ENCODE peak calls at places on chromosomes 5 and 9, in four cellular contexts. One of them, this sample, is unnamed.

GRCh38 chr9:126295516-126295915 is 31.1 kb upstream of the MVB12B start:
- DNase-seq in HepG2: no peak
- DNase-seq in K562: no peak
- DNase-seq in GM12878: no peak
- DNase-seq in this sample: no peak

GRCh38 chr5:1671351-1671750 is 128.3 kb downstream of the MRPL36 start:
- DNase-seq in HepG2: no peak
- DNase-seq in K562: no peak
- DNase-seq in GM12878: no peak
- DNase-seq in this sample: no peak

GRCh38 chr5:54087436-54087835 is 222.9 kb downstream of the ARL15 start:
- DNase-seq in GM12878: no peak
- DNase-seq in HepG2: no peak
- DNase-seq in K562: no peak
- DNase-seq in this sample: no peak

GRCh38 chr5:121691478-121691877 is 160.2 kb upstream of the FTMT start:
- DNase-seq in HepG2: peak
- DNase-seq in K562: peak
- DNase-seq in GM12878: no peak
- DNase-seq in this sample: peak

GRCh38 chr9:98977246-98977681 is 33.6 kb downstream of the COL15A1 start:
- DNase-seq in GM12878: no peak
- DNase-seq in HepG2: no peak
- DNase-seq in K562: no peak
- DNase-seq in this sample: no peak

GRCh38 chr9:109452761-109453160 is 45.3 kb downstream of the PTPN3 start:
- DNase-seq in GM12878: no peak
- DNase-seq in K562: no peak
- DNase-seq in HepG2: no peak
- DNase-seq in this sample: no peak

GRCh38 chr9:70427161-70427945 is 12.9 kb upstream of the KLF9 start:
- DNase-seq in GM12878: no peak
- DNase-seq in K562: no peak
- DNase-seq in HepG2: no peak
- DNase-seq in this sample: no peak

GRCh38 chr5:142385194-142385593 is 60.4 kb upstream of the SPRY4 start:
- DNase-seq in HepG2: no peak
- DNase-seq in GM12878: no peak
- DNase-seq in K562: no peak
- DNase-seq in this sample: no peak

GRCh38 chr5:71454913-71455312 is 538 bp upstream of the BDP1 start:
- DNase-seq in GM12878: no peak
- DNase-seq in K562: peak
- DNase-seq in HepG2: no peak
- DNase-seq in this sample: no peak

GRCh38 chr9:129602598-129603415 is 18.1 kb downstream of the C9orf50 start:
- DNase-seq in GM12878: no peak
- DNase-seq in HepG2: no peak
- DNase-seq in K562: no peak
- DNase-seq in this sample: peak

GRCh38 chr5:169647566-169647965 is 10.5 kb downstream of the DOCK2 start:
- DNase-seq in K562: no peak
- DNase-seq in HepG2: no peak
- DNase-seq in GM12878: no peak
- DNase-seq in this sample: peak

GRCh38 chr5:1214163-1214935 is 10.8 kb upstream of the SLC6A18 start:
- DNase-seq in GM12878: no peak
- DNase-seq in K562: no peak
- DNase-seq in HepG2: no peak
- DNase-seq in this sample: no peak

GRCh38 chr5:139925650-139926640 is 117.2 kb downstream of the NRG2 start:
- DNase-seq in K562: no peak
- DNase-seq in GM12878: no peak
- DNase-seq in HepG2: no peak
- DNase-seq in this sample: no peak

GRCh38 chr5:158382473-158382872 is 523.5 kb upstream of the CLINT1 start:
- DNase-seq in K562: peak
- DNase-seq in GM12878: no peak
- DNase-seq in HepG2: no peak
- DNase-seq in this sample: peak

GRCh38 chr9:108297025-108297424 is 558.8 kb downstream of the ACTL7B start:
- DNase-seq in HepG2: no peak
- DNase-seq in GM12878: no peak
- DNase-seq in K562: no peak
- DNase-seq in this sample: peak

GRCh38 chr5:148998174-148998797 is 64.6 kb downstream of the SH3TC2 start:
- DNase-seq in HepG2: peak
- DNase-seq in K562: peak
- DNase-seq in GM12878: no peak
- DNase-seq in this sample: peak

GRCh38 chr5:163914911-163915310 is 409.5 kb downstream of the MAT2B start:
- DNase-seq in K562: peak
- DNase-seq in GM12878: peak
- DNase-seq in HepG2: no peak
- DNase-seq in this sample: peak

GRCh38 chr9:117340422-117340821 is 74.4 kb downstream of the ASTN2 start:
- DNase-seq in HepG2: no peak
- DNase-seq in K562: no peak
- DNase-seq in GM12878: no peak
- DNase-seq in this sample: no peak

GRCh38 chr5:157926171-157926671 is 67.3 kb upstream of the CLINT1 start:
- DNase-seq in HepG2: peak
- DNase-seq in K562: no peak
- DNase-seq in GM12878: no peak
- DNase-seq in this sample: no peak

GRCh38 chr5:157558089-157558595 is 17.4 kb downstream of the ADAM19 start:
- DNase-seq in K562: no peak
- DNase-seq in HepG2: peak
- DNase-seq in GM12878: no peak
- DNase-seq in this sample: no peak

GRCh38 chr9:73370053-73370452 is 218.4 kb downstream of the ANXA1 start:
- DNase-seq in K562: peak
- DNase-seq in HepG2: no peak
- DNase-seq in GM12878: no peak
- DNase-seq in this sample: peak

GRCh38 chr5:52725065-52725746 is 62.5 kb upstream of the ITGA1 start:
- DNase-seq in K562: no peak
- DNase-seq in HepG2: peak
- DNase-seq in GM12878: no peak
- DNase-seq in this sample: peak

GRCh38 chr5:79974896-79975295 is 16.2 kb downstream of the MTX3 start:
- DNase-seq in GM12878: no peak
- DNase-seq in K562: no peak
- DNase-seq in HepG2: no peak
- DNase-seq in this sample: no peak

GRCh38 chr5:38469707-38470267 is 86.7 kb downstream of the LIFR start:
- DNase-seq in K562: no peak
- DNase-seq in HepG2: no peak
- DNase-seq in GM12878: no peak
- DNase-seq in this sample: no peak

GRCh38 chr9:33458444-33458843 is 11.1 kb upstream of the AQP3 start:
- DNase-seq in HepG2: peak
- DNase-seq in GM12878: peak
- DNase-seq in K562: no peak
- DNase-seq in this sample: no peak

GRCh38 chr5:26482817-26483375 is 555.5 kb downstream of the CDH9 start:
- DNase-seq in HepG2: peak
- DNase-seq in K562: peak
- DNase-seq in GM12878: no peak
- DNase-seq in this sample: peak

GRCh38 chr9:128895556-128895955 is 13.6 kb downstream of the LRRC8A start:
- DNase-seq in HepG2: no peak
- DNase-seq in K562: no peak
- DNase-seq in GM12878: no peak
- DNase-seq in this sample: no peak

GRCh38 chr5:6733411-6734242 is 20.4 kb downstream of the TENT4A start:
- DNase-seq in GM12878: no peak
- DNase-seq in HepG2: no peak
- DNase-seq in K562: no peak
- DNase-seq in this sample: no peak

DNA sequence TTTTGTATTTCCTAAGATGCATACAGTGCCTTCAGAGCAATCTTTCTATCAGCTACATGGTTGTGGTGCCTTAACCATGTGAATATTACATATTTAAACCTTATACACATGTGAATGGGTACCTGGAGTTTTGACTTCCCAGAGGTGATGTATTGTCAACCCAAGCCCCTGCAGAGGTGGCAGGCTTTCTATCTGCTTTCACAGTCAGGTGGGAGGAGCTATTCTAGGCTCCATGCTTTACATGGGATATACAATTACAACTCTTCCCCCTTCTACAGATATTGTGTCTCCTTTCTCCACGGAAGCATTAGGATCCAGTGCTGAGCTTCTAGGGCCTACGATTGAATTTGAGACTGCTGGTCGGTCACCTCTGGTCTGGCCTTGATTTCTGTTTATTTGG is 89.8 kb upstream of the TUT7 start:
- DNase-seq in K562: no peak
- DNase-seq in GM12878: no peak
- DNase-seq in HepG2: no peak
- DNase-seq in this sample: no peak
- TF ChIP-seq GABPA in K562: no peak
- TF ChIP-seq GABPA in GM12878: no peak
- TF ChIP-seq GABPA in HepG2: no peak
- TF ChIP-seq GABPA in this sample: no peak

DNA sequence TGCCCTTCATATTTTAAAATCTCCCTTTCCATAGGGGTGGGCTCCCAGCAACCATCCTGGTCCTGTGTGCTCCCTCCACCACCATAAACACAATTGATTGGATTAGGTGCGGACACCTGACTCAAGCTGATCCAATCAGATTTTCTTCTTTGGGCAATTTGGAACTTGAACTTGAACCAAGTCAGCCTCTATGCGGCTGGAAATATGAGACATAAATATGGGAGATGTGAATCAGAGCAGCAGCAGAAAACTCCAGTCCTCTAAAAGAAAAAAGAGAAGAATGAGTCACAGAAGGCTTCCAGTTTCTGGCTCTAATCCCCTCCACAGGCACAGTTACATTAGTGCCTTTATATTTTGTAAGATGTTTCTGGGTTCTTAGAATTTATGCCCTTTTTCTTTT is 306.6 kb downstream of the MLLT3 start:
- DNase-seq in GM12878: no peak
- DNase-seq in K562: no peak
- DNase-seq in HepG2: no peak
- DNase-seq in this sample: no peak
- H3K27ac ChIP-seq in GM12878: no peak
- H3K27ac ChIP-seq in K562: no peak
- H3K27ac ChIP-seq in HepG2: no peak
- H3K27ac ChIP-seq in this sample: no peak

GRCh38 chr5:78295035-78295961 is 800 bp upstream of the AP3B1 start:
- DNase-seq in HepG2: peak
- DNase-seq in K562: peak
- DNase-seq in GM12878: no peak
- DNase-seq in this sample: peak

DNA sequence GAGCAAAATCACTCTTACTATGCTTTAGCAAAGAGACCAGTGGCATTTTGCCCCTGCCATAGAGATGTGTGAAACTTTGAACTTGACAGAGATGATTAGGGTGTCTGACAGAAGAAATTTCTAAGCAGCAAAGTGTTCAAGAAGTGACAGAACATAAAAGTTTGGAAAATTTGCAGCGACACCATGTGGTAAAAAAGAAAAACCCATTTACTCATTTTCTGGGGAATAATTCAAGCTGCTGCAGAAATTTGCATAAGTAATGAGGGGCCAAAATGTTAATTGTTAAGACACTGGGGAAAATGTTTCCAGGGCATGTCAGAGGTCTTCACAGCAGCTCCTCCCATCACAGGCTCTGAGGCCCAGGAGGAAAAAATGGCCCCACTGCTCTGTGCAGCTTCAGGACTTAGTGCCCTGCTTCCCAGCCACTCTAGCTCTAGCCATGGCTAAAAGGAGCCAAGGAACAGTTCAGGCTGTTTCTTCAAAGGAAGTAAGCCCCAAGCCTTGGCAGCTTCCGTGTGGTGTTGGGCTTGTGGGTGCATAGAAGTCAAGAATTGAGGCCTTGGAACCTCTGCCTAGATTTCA is 6.1 kb upstream of the AP3B1 start:
- DNase-seq in K562: peak
- DNase-seq in HepG2: no peak
- DNase-seq in GM12878: no peak
- DNase-seq in this sample: no peak
- TF ChIP-seq CTCF in K562: peak
- TF ChIP-seq CTCF in HepG2: no peak
- TF ChIP-seq CTCF in GM12878: peak
- TF ChIP-seq CTCF in this sample: no peak

DNA sequence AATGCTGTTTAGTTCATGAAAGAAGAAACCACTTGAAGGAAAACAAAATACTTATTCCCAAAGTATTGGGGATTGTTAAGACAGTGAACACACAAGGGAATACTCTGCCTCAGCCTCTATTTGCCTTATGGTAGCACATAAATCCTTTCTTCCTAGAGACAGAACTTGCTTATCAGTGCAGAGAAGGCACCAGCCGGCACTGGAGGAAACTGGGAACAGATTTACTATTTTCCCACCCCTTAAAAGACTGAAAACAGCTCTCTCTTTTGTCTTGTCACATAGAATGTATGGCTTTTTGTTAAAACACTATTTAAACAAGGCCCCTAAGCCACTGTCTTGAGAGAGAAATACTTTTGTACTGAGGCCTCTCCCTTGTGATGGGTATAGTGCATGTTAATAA is 40.7 kb upstream of the EDIL3 start:
- DNase-seq in HepG2: no peak
- DNase-seq in GM12878: no peak
- DNase-seq in K562: no peak
- DNase-seq in this sample: no peak
- TF ChIP-seq GABPA in HepG2: no peak
- TF ChIP-seq GABPA in GM12878: no peak
- TF ChIP-seq GABPA in K562: no peak
- TF ChIP-seq GABPA in this sample: no peak

GRCh38 chr9:95887926-95888497 is 12.5 kb downstream of the ERCC6L2 start:
- DNase-seq in GM12878: no peak
- DNase-seq in HepG2: no peak
- DNase-seq in K562: no peak
- DNase-seq in this sample: no peak
- H3K27ac ChIP-seq in GM12878: no peak
- H3K27ac ChIP-seq in HepG2: no peak
- H3K27ac ChIP-seq in K562: no peak
- H3K27ac ChIP-seq in this sample: no peak

GRCh38 chr5:177131352-177131710 is 2.2 kb upstream of the NSD1 start:
- DNase-seq in HepG2: no peak
- DNase-seq in K562: no peak
- DNase-seq in GM12878: no peak
- DNase-seq in this sample: no peak
- TF ChIP-seq CTCF in HepG2: no peak
- TF ChIP-seq CTCF in K562: no peak
- TF ChIP-seq CTCF in GM12878: no peak
- TF ChIP-seq CTCF in this sample: no peak

DNA sequence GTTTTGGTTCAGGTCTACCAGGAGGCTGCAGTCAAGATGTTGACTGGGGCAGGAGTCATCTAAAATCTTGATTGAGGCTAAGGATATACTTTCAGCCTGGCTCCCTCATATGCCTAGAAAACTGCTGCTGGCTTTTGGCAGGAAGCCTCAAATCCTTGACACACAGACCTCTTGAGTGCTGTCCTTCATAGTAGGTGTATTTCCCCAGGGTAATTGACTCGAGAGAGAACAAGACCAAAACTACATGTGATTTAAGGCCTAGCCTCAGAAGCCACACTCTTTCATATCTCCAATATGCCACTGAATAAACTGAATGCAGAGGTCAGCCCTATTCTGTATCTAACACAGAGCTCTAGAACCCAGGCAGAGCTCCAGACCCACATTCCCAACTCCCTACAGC is 402.3 kb upstream of the ADAMTS16 start:
- DNase-seq in GM12878: no peak
- DNase-seq in HepG2: no peak
- DNase-seq in K562: no peak
- DNase-seq in this sample: no peak
- TF ChIP-seq GABPA in GM12878: no peak
- TF ChIP-seq GABPA in HepG2: no peak
- TF ChIP-seq GABPA in K562: no peak
- TF ChIP-seq GABPA in this sample: no peak

This sample was measured in HL-60.